ENCODE peak calls at places on chromosome 4, in four cellular contexts. C, R, P and Y are unnamed samples.

GRCh38 chr4:1085404-1085799 is 28.0 kb downstream of the RNF212 start:
- DNase-seq in C (no peak), R (no peak), P (no peak), Y (no peak)

GRCh38 chr4:122152699-122153328 is 683 bp downstream of the BLTP1 start:
- DNase-seq in C (no peak), R (peak), P (peak), Y (peak)

GRCh38 chr4:32625687-32626086 is 1905.5 kb downstream of the PCDH7 start:
- DNase-seq in C (no peak), R (no peak), P (no peak), Y (no peak)

GRCh38 chr4:181756451-181756850 is 486.8 kb upstream of the TENM3 start:
- DNase-seq in C (no peak), R (no peak), P (no peak), Y (no peak)

GRCh38 chr4:182143822-182144620 is 99.2 kb upstream of the TENM3 start:
- DNase-seq in C (no peak), R (no peak), P (no peak), Y (peak)

GRCh38 chr4:185016101-185016940 is 2.0 kb upstream of the HELT start:
- DNase-seq in C (no peak), R (no peak), P (no peak), Y (no peak)

GRCh38 chr4:23866450-23866849 is 23.4 kb downstream of the PPARGC1A start:
- DNase-seq in C (no peak), R (no peak), P (no peak), Y (no peak)

GRCh38 chr4:15756361-15756861 is 21.7 kb upstream of the CD38 start:
- DNase-seq in C (no peak), R (no peak), P (peak), Y (no peak)

GRCh38 chr4:15755321-15755750 is 22.8 kb upstream of the CD38 start:
- DNase-seq in C (no peak), R (no peak), P (no peak), Y (peak)

GRCh38 chr4:113957961-113958360 is 21.5 kb downstream of the ARSJ start:
- DNase-seq in C (no peak), R (no peak), P (no peak), Y (no peak)

GRCh38 chr4:37825943-37826281 is 574 bp upstream of the PGM2 start:
- DNase-seq in C (no peak), R (no peak), P (no peak), Y (no peak)

GRCh38 chr4:114782842-114783595 is 184.4 kb downstream of the UGT8 start:
- DNase-seq in C (no peak), R (no peak), P (no peak), Y (no peak)

GRCh38 chr4:5708171-5708828 is at the start of gene EVC2:
- DNase-seq in C (no peak), R (peak), P (no peak), Y (no peak)

GRCh38 chr4:39928538-39928937 is 49.2 kb downstream of the PDS5A start:
- DNase-seq in C (no peak), R (no peak), P (no peak), Y (no peak)

GRCh38 chr4:139756391-139757180 is 91.0 kb downstream of the MGST2 start:
- DNase-seq in C (no peak), R (no peak), P (no peak), Y (no peak)

GRCh38 chr4:138188406-138189084 is 53.6 kb downstream of the SLC7A11 start:
- DNase-seq in C (no peak), R (no peak), P (no peak), Y (no peak)

GRCh38 chr4:71974681-71975080 is 57.1 kb upstream of the NPFFR2 start:
- DNase-seq in C (no peak), R (no peak), P (no peak), Y (peak)

GRCh38 chr4:168679397-168680176 is 182.7 kb downstream of the PALLD start:
- DNase-seq in C (no peak), R (no peak), P (no peak), Y (no peak)

GRCh38 chr4:7897811-7898210 is 41.9 kb downstream of the AFAP1 start:
- DNase-seq in C (no peak), R (no peak), P (no peak), Y (no peak)

GRCh38 chr4:19999775-20000414 is 251.8 kb upstream of the SLIT2 start:
- DNase-seq in C (no peak), R (no peak), P (no peak), Y (no peak)